ENCODE peak calls at places on chromosomes 16 and 17, in six cellular contexts. U is HCT116, G is body of pancreas, N is transverse colon, F is prostate gland, K is stomach. I is an unnamed sample.

GRCh38 chr16:280552-280951 is at the start of gene ARHGDIG:
- DNase-seq in K (no peak), F (no peak), G (no peak), N (no peak), U (no peak), I (no peak)

GRCh38 chr17:82287013-82287848 is 13.7 kb upstream of the CSNK1D start:
- DNase-seq in N (peak; percentile 52), F (no peak), G (no peak), U (no peak), K (no peak), I (no peak)

GRCh38 chr17:81999975-82000802 is 22.5 kb downstream of the CENPX start:
- DNase-seq in F (no peak), G (no peak), N (no peak), K (no peak), U (no peak), I (no peak)

GRCh38 chr17:57338257-57338919 is 82.1 kb downstream of the MSI2 start:
- DNase-seq in G (no peak), K (no peak), F (no peak), U (no peak), N (no peak), I (no peak)

GRCh38 chr16:57091990-57092785 is at the start of gene CPNE2:
- DNase-seq in U (no peak), G (peak; percentile 75), K (peak; percentile 59), N (peak; percentile 75), F (peak; percentile 54), I (peak; percentile 49)

GRCh38 chr16:26715969-26716368 is 350.8 kb upstream of the C16orf82 start:
- DNase-seq in N (no peak), U (no peak), F (no peak), K (no peak), G (no peak), I (no peak)

GRCh38 chr16:84618428-84619102 is 687 bp upstream of the COTL1 start:
- DNase-seq in N (no peak), G (peak; percentile 41), F (no peak), K (no peak), U (peak; percentile 99), I (peak; percentile 71)

GRCh38 chr17:6862122-6862521 is 30.6 kb upstream of the TEKT1 start:
- DNase-seq in G (no peak), N (no peak), K (no peak), F (no peak), U (no peak), I (no peak)

GRCh38 chr17:70329751-70330150 is 160.4 kb downstream of the KCNJ2 start:
- DNase-seq in F (no peak), G (no peak), K (no peak), U (no peak), N (no peak), I (no peak)

GRCh38 chr16:65722429-65722828 is 600.6 kb upstream of the CDH11 start:
- DNase-seq in N (no peak), K (no peak), G (no peak), F (no peak), U (no peak), I (no peak)

GRCh38 chr17:81288715-81289114 is 6.4 kb downstream of the SLC38A10 start:
- DNase-seq in G (no peak), U (no peak), K (no peak), N (no peak), F (no peak), I (no peak)

GRCh38 chr17:4304417-4305027 is 40.7 kb upstream of the ANKFY1 start:
- DNase-seq in F (peak; percentile 39), G (peak; percentile 62), U (peak; percentile 18), K (peak; percentile 43), N (peak; percentile 46), I (peak; percentile 14)

DNA sequence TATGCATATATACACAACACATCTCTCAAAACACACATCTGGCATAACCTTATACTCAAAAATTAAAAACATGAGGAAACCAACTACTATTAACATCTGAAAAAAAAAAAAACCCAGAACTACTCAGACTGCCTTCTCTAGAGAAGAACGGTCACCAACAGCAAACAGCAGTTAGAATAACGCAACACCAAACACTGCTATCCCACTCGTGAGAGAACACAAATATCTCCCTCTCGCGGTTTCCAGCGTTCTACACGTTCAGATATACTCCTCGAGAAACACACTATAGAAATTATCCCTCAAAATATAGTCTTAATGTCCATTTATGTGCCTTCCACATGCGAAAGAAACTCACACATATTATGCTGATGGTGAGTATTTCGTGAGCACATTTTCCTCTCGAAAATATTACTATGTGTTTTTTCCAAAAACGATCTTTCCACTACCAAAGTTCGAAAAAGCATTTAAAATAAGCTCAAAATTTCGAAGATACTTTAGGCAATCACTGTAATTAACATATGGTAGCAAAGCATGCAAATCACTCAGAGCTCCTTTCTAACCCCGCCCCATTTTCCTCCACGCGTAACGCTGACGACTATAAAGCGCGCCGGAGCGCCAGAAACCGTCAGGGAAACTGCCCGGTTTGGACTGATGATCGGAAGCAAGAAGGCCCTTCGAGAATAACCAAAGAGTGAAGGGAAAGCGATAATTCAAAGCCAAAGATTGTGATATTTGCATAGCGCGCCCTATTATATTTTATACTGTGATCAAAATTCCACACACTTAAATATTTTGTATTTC is 60.1 kb downstream of the TEX14 start:
- DNase-seq in K (peak; percentile 95), N (peak; percentile 97), U (peak; percentile 100), G (peak; percentile 95), F (peak; percentile 92), I (peak; percentile 74)
- TF ChIP-seq POLR2A in K (peak; percentile 100), N (peak; percentile 99), U (peak; percentile 100), G (peak; percentile 100), F (peak; percentile 95), I (peak; percentile 98)

DNA sequence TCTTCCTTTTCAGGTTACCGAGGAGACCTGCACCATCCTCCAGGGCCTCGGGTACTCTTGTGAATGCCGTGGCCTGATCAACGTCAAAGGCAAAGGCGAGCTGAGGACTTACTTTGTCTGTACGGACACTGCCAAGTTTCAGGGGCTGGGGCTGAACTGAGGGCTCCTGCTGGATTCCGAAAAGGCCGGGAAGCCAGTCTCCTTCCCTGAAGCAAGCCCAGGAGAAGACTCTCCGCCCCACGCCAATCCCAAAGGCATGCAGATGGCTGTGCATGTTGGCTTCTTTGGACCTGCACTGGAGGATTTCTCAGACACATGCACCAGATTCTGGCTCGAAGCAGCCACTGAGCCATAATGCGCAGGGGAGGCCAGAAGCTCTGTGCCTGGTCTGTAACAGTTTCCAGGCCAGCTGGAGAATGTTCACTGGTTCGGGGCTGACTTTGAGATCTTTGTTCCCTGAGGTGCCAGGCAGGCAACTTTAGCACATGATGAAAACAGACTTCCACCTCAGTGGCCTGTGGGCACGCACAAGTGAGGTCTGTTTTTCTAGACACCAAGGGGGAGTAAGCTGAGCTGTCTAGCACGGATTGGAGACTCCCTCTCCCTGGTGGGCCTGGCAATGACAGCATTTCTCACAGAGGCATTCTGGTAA is 49.1 kb downstream of the ADCY7 start:
- DNase-seq in K (no peak), G (no peak), N (peak; percentile 5), F (no peak), U (no peak), I (no peak)
- TF ChIP-seq POLR2A in K (no peak), G (no peak), N (no peak), F (no peak), U (no peak), I (no peak)

GRCh38 chr17:8830141-8830540 is 31.0 kb upstream of the MFSD6L start:
- DNase-seq in N (no peak), K (no peak), G (no peak), F (no peak), U (no peak), I (no peak)

GRCh38 chr17:8829036-8829941 is 30.1 kb upstream of the MFSD6L start:
- DNase-seq in G (no peak), F (no peak), K (no peak), U (no peak), N (no peak), I (no peak)

GRCh38 chr17:8828517-8828875 is 29.3 kb upstream of the MFSD6L start:
- DNase-seq in F (no peak), U (no peak), G (no peak), K (no peak), N (no peak), I (no peak)

GRCh38 chr17:8825802-8826201 is 26.6 kb upstream of the MFSD6L start:
- DNase-seq in G (no peak), K (no peak), N (no peak), U (no peak), F (no peak), I (no peak)

GRCh38 chr17:8826808-8827435 is 27.8 kb upstream of the MFSD6L start:
- DNase-seq in U (no peak), K (no peak), N (no peak), F (no peak), G (no peak), I (no peak)
- TF ChIP-seq POLR2A in U (no peak), K (no peak), N (no peak), F (no peak), G (no peak), I (no peak)

GRCh38 chr16:72029567-72030271 is 21.2 kb downstream of the DHODH start:
- DNase-seq in U (no peak), N (no peak), F (no peak), G (no peak), K (no peak), I (no peak)

GRCh38 chr16:72024862-72025382 is 16.4 kb downstream of the DHODH start:
- DNase-seq in U (no peak), F (no peak), K (no peak), G (no peak), N (no peak), I (no peak)

GRCh38 chr16:72023962-72024361 is 15.4 kb downstream of the DHODH start:
- DNase-seq in N (no peak), K (no peak), G (no peak), U (no peak), F (no peak), I (no peak)

GRCh38 chr16:72027669-72028378 is 19.3 kb downstream of the DHODH start:
- DNase-seq in G (no peak), U (no peak), F (no peak), N (no peak), K (no peak), I (no peak)

DNA sequence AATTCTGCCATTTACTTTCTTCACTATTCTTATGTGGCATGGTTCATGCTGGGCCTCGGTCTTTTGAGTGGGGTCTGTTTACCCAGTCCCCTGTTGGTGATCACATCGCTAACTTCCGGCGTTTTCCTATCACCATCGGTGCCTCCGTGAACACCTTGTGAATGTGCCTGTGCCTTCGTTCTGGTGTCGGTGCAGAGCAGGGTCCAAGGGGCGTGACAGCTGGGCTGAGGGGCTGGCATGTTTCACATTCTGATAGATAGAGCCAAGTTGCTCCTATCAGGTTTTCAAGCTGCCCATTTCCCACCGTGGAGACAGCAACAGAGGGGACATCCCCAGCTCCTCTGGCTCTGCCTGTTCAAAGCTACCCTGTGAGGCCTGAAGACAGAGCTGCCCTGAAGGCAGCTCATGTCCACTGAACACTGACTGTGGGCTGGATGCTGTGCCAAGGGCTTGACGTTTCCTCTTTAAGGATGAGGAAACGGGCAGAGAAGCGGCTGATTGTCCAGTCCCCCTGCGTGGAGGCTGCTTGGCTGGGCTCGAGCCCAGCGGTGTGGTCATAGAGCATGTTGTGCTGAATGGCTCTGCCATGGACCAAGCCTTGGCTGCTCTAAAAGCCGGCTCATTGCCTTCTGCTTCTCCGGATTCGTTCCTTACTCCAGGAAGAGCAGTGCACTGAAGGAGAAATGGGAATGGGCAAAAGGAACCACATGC is 17.0 kb downstream of the DHODH start:
- DNase-seq in N (no peak), U (no peak), K (no peak), G (no peak), F (no peak), I (no peak)
- TF ChIP-seq POLR2A in N (no peak), U (no peak), K (no peak), G (no peak), F (no peak), I (no peak)